ENCODE peak calls at places on chromosome 17, in six cellular contexts. Y is A549, R is Panc1, S is SK-N-SH, I is K562, V is GM23338. M is an unnamed sample.

GRCh38 chr17:68184816-68185436 is 62.9 kb upstream of the AMZ2 start:
- DNase-seq in I (no peak), S (no peak), V (no peak), Y (no peak), R (no peak), M (no peak)

GRCh38 chr17:29972277-29972676 is 30.8 kb downstream of the EFCAB5 start:
- DNase-seq in Y (no peak), R (no peak), I (no peak), S (no peak), V (no peak), M (no peak)

GRCh38 chr17:39099686-39100293 is 51.6 kb downstream of the PLXDC1 start:
- DNase-seq in I (no peak), R (no peak), S (no peak), V (no peak), Y (no peak), M (no peak)

GRCh38 chr17:77400445-77400870 is 259.7 kb downstream of the SEC14L1 start:
- DNase-seq in Y (no peak), R (no peak), I (peak; percentile 63), S (peak; percentile 95), V (peak; percentile 71), M (no peak)

GRCh38 chr17:3667366-3668278 is 756 bp downstream of the TAX1BP3 start:
- DNase-seq in V (peak; percentile 83), R (no peak), Y (peak; percentile 90), S (peak; percentile 85), I (peak; percentile 87), M (no peak)

GRCh38 chr17:44008205-44008909 is 3.9 kb downstream of the NAGS start:
- DNase-seq in R (no peak), Y (no peak), I (no peak), V (peak; percentile 65), S (no peak), M (no peak)

GRCh38 chr17:8794636-8795035 is 4.5 kb downstream of the MFSD6L start:
- DNase-seq in R (no peak), Y (no peak), I (no peak), S (no peak), V (no peak), M (no peak)

GRCh38 chr17:3603119-3603869 is 5.9 kb downstream of the TRPV1 start:
- DNase-seq in I (no peak), V (no peak), Y (no peak), R (no peak), S (no peak), M (no peak)

GRCh38 chr17:79926308-79927135 is 87.3 kb upstream of the CBX4 start:
- DNase-seq in R (no peak), I (no peak), Y (no peak), V (no peak), S (no peak), M (no peak)

GRCh38 chr17:4859816-4860625 is 26.9 kb downstream of the MINK1 start:
- DNase-seq in I (no peak), S (no peak), V (peak; percentile 57), R (no peak), Y (no peak), M (no peak)

GRCh38 chr17:51445934-51446333 is 185.6 kb downstream of the UTP18 start:
- DNase-seq in Y (no peak), S (no peak), I (no peak), R (no peak), V (no peak), M (no peak)

GRCh38 chr17:199195-199604 is 17.8 kb upstream of the DOC2B start:
- DNase-seq in I (no peak), R (no peak), S (no peak), V (no peak), Y (no peak), M (no peak)

GRCh38 chr17:66975614-66976378 is 11.3 kb downstream of the CACNG4 start:
- DNase-seq in Y (peak; percentile 60), R (no peak), V (peak; percentile 75), I (peak; percentile 52), S (no peak), M (peak; percentile 48)

GRCh38 chr17:77723071-77723908 is 235.2 kb upstream of the TNRC6C start:
- DNase-seq in V (no peak), S (no peak), R (no peak), I (no peak), Y (no peak), M (no peak)

GRCh38 chr17:1643293-1643998 is 2.1 kb downstream of the SCARF1 start:
- DNase-seq in Y (peak; percentile 49), I (no peak), R (no peak), S (peak; percentile 89), V (peak; percentile 96), M (peak; percentile 62)

GRCh38 chr17:77884019-77884418 is 74.5 kb upstream of the TNRC6C start:
- DNase-seq in I (no peak), S (peak; percentile 95), R (no peak), V (peak; percentile 78), Y (no peak), M (no peak)

GRCh38 chr17:36152639-36153120 is 23.8 kb downstream of the TBC1D3B start:
- DNase-seq in V (peak; percentile 3), I (no peak), R (no peak), S (no peak), Y (peak; percentile 30), M (no peak)

GRCh38 chr17:64418506-64419339 is 28.1 kb upstream of the PECAM1 start:
- DNase-seq in R (no peak), S (peak; percentile 77), I (peak; percentile 65), V (peak; percentile 76), Y (peak; percentile 75), M (peak; percentile 71)

GRCh38 chr17:43667506-43668438 is 6.0 kb upstream of the MEOX1 start:
- DNase-seq in R (no peak), Y (no peak), V (no peak), I (no peak), S (no peak), M (no peak)

GRCh38 chr17:46851029-46851741 is at the start of gene WNT9B:
- DNase-seq in V (peak; percentile 85), Y (peak; percentile 44), S (peak; percentile 90), I (peak; percentile 79), R (no peak), M (no peak)

GRCh38 chr17:10739341-10739905 is 9.6 kb upstream of the TMEM220 start:
- DNase-seq in I (no peak), Y (no peak), S (no peak), V (no peak), R (no peak), M (no peak)

GRCh38 chr17:70329751-70330150 is 160.4 kb downstream of the KCNJ2 start:
- DNase-seq in I (no peak), S (no peak), Y (no peak), R (no peak), V (no peak), M (no peak)
- TF ChIP-seq REST in I (no peak), S (no peak), Y (no peak), R (no peak), V (no peak), M (no peak)

DNA sequence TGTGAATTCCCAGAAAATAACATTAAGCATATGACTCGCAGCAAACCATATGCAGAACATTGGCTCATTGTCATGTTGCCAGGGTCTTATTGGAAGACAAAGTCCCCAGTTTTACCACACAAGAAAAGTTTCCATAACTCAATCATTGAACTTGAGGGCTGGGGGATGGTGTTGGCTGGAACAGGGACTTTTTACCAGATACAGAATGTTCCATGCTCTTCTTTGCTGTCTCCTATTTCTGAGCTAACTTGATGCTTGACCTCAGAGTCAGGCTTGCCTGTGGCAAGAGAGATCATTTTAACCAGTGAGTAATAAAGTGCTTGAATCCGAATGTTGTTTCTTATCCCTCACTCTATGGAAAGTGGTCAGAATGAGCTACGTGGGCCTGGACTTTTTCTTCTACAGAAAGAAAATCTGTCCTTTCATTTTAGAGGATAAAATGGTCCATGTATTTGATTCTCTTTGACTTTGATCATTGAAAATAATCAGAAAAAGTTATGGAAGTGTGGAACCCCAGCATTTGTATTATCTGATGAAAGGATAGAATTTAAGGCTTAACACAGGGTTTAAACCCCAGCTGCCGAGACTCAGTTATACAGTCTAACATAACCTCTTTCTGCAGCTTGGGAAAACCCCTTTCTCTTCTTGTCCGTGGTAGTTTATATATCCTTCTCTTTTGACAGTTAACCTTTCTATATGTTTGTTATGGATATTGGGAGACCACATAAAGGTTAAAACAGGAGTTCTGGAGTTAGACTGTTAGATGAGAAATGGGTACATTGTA is 67.0 kb downstream of the TUBD1 start:
- DNase-seq in I (no peak), Y (peak; percentile 67), V (no peak), R (no peak), S (no peak), M (no peak)
- H3K4me1 ChIP-seq in I (peaks cover 11% of the 10 kb centered on the region), Y (peaks cover 55% of the 10 kb centered on the region), V (peaks cover 24% of the 10 kb centered on the region), R (peaks cover 55% of the 10 kb centered on the region), S (peaks cover 14% of the 10 kb centered on the region), M (peaks cover 59% of the 10 kb centered on the region)

GRCh38 chr17:55769625-55770000 is 18.8 kb downstream of the PCTP start:
- DNase-seq in S (no peak), V (no peak), R (no peak), I (no peak), Y (peak; percentile 12), M (no peak)
- TF ChIP-seq REST in S (no peak), V (no peak), R (no peak), I (no peak), Y (no peak), M (no peak)

GRCh38 chr17:81457917-81458555 is 54.6 kb downstream of the ACTG1 start:
- DNase-seq in S (peak; percentile 69), R (no peak), V (no peak), I (peak; percentile 47), Y (no peak), M (no peak)

GRCh38 chr17:81458628-81459027 is 54.0 kb downstream of the ACTG1 start:
- DNase-seq in R (no peak), I (no peak), V (no peak), Y (no peak), S (no peak), M (no peak)

GRCh38 chr17:81459864-81460263 is 52.7 kb downstream of the ACTG1 start:
- DNase-seq in I (no peak), V (no peak), S (no peak), Y (no peak), R (no peak), M (no peak)

GRCh38 chr17:81460856-81461460 is 51.6 kb downstream of the ACTG1 start:
- DNase-seq in S (no peak), I (peak; percentile 71), R (no peak), Y (no peak), V (no peak), M (no peak)

GRCh38 chr17:81459224-81459623 is 53.4 kb downstream of the ACTG1 start:
- DNase-seq in S (no peak), I (no peak), R (no peak), Y (no peak), V (no peak), M (no peak)
- H3K4me1 ChIP-seq in S (peaks cover 10% of the 10 kb centered on the region), I (peaks cover 90% of the 10 kb centered on the region), R (peaks cover 6% of the 10 kb centered on the region), Y (peaks cover 3% of the 10 kb centered on the region), V (no peaks in the 10 kb centered on the region), M (no peaks in the 10 kb centered on the region)

DNA sequence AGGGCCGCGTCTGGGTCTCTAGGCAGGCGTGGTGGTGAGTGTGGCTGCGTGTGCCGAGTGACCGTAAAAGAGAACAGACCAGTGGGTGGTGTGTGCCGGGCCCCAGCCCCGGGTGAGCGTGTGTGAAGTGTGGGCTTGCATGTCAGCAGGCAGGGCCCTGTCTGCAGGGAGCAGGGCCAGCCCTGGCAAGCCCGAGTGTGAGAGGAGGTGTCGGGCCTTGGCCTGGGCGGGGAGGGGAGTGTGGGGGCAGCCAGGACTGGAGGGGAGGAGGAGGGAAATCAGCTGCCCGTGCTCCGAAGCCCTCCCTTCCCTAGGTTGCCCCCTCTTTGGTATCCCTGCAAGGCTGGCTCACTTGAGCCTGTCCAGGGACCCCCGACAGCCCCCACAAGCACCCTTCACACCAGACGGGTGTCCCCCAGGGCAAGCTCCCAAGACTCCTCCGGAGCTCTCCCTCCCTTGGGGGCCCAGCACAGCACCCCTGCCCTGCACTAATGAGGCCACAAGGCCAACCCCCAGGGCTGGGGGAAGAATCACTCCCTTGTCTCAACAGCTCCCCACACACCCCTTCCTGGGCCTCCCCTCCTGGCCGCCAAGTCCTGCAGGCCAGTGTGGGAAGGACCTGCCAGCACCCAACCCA is 1.9 kb downstream of the USH1G start:
- DNase-seq in S (no peak), R (no peak), Y (no peak), V (no peak), I (no peak), M (no peak)
- TF ChIP-seq REST in S (no peak), R (no peak), Y (no peak), V (no peak), I (no peak), M (no peak)